ENCODE peak calls at places on chromosomes 4 and X, in seven cellular contexts. Q is colonic mucosa, P is pancreas, B is endothelial cell of umbilical vein, Y is fibroblast of lung, R is Peyer's patch, X is mesenchymal stem cell. K is an unnamed sample.

GRCh38 chr4:5747746-5748365 is 36.9 kb downstream of the EVC start:
- DNase-seq in Q (no peak), P (no peak), B (peak), Y (peak), R (no peak), X (peak), K (no peak)

GRCh38 chr4:76897522-76898384 is at the start of gene SOWAHB:
- DNase-seq in Q (peak), P (peak), B (peak), Y (no peak), R (no peak), X (no peak), K (peak)

GRCh38 chr4:119138046-119138445 is 2.4 kb downstream of the MYOZ2 start:
- DNase-seq in Q (no peak), P (no peak), B (no peak), Y (no peak), R (no peak), X (peak), K (no peak)

GRCh38 chr4:151266542-151266941 is 10.4 kb upstream of the PRSS48 start:
- DNase-seq in Q (no peak), P (no peak), B (peak), Y (no peak), R (no peak), X (no peak), K (no peak)

GRCh38 chrX:43661521-43662240 is 5.6 kb downstream of the MAOA start:
- DNase-seq in Q (no peak), P (no peak), B (no peak), Y (peak), R (no peak), X (peak), K (no peak)

GRCh38 chrX:133991814-133992213 is 6.4 kb upstream of the GPC3 start:
- DNase-seq in Q (no peak), P (no peak), B (no peak), Y (no peak), R (no peak), X (no peak), K (no peak)

GRCh38 chrX:12170755-12171154 is 32.5 kb downstream of the FRMPD4 start:
- DNase-seq in Q (no peak), P (no peak), B (no peak), Y (no peak), R (no peak), X (no peak), K (no peak)

GRCh38 chrX:152725409-152725808 is 8.1 kb downstream of the CSAG1 start:
- DNase-seq in Q (no peak), P (no peak), B (no peak), Y (no peak), R (no peak), X (no peak), K (no peak)

GRCh38 chr4:183797445-183798248 is 107.5 kb upstream of the STOX2 start:
- DNase-seq in Q (peak), P (peak), B (peak), Y (peak), R (no peak), X (no peak), K (no peak)

GRCh38 chrX:8726031-8726652 is 5.8 kb downstream of the ANOS1 start:
- DNase-seq in Q (no peak), P (no peak), B (peak), Y (peak), R (no peak), X (peak), K (no peak)

GRCh38 chr4:40325406-40326019 is 9.6 kb upstream of the CHRNA9 start:
- DNase-seq in Q (peak), P (peak), B (peak), Y (peak), R (peak), X (peak), K (peak)

GRCh38 chr4:5054532-5054931 is 3.3 kb downstream of the STK32B start:
- DNase-seq in Q (no peak), P (no peak), B (no peak), Y (no peak), R (no peak), X (no peak), K (no peak)

GRCh38 chr4:83850435-83850834 is 314.5 kb downstream of the GPAT3 start:
- DNase-seq in Q (no peak), P (no peak), B (no peak), Y (no peak), R (no peak), X (no peak), K (no peak)

GRCh38 chr4:83855044-83855443 is 319.1 kb downstream of the GPAT3 start:
- DNase-seq in Q (no peak), P (no peak), B (no peak), Y (peak), R (no peak), X (peak), K (no peak)

GRCh38 chr4:83846193-83846830 is 310.4 kb downstream of the GPAT3 start:
- DNase-seq in Q (no peak), P (no peak), B (no peak), Y (no peak), R (no peak), X (no peak), K (no peak)

GRCh38 chr4:83852085-83852451 is 316.2 kb downstream of the GPAT3 start:
- DNase-seq in Q (no peak), P (no peak), B (no peak), Y (peak), R (no peak), X (peak), K (no peak)

DNA sequence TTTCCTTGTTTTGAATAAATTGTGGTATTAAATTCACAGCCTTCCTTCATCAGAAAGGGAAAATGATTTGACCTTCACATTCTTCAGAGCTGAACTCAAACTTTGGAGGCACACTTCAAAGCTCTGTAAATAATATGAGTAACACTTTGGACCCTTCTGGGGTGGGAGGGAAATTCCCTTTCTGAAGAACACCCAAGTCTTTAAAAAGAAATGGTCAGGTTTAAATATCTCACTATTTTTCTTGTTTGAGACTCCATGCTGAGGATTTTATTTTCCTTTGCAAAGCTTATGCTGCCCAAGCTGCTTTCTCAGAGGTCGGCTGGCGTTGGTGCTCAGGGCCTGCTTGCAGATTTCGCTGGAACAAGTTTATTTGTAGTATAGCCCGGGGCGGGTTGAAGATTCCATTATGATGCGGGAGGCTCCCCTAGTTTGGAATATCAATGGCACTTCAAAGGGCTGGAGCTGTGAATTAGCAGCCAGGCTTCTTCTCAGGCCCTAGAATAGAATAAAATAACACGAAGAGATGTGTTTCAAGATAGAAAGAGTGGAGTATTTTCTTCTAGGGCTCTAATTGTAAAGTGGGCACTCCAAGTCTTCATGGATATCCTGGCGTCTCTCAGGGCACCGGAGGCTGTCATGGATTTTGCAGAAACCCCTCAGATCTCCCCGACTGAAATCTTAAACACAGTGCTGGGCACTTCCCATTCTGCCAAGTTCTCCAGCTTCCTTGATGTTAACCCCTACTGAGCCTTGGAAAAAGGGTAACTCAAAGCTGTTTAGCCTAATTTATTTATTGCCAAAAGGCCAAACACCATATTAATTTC is 315.6 kb downstream of the GPAT3 start:
- DNase-seq in Q (no peak), P (no peak), B (no peak), Y (no peak), R (no peak), X (peak), K (no peak)
- H3K27ac ChIP-seq in Q (no peak), P (no peak), B (no peak), Y (peak), R (no peak), X (peak), K (no peak)

GRCh38 chrX:109299091-109299490 is 182.8 kb downstream of the GUCY2F start:
- DNase-seq in Q (no peak), P (no peak), B (no peak), Y (no peak), R (no peak), X (no peak), K (no peak)
- H3K27ac ChIP-seq in Q (no peak), P (no peak), B (no peak), Y (no peak), R (no peak), X (no peak), K (no peak)

GRCh38 chrX:129404670-129405008 is 118.7 kb downstream of the SMARCA1 start:
- DNase-seq in Q (no peak), P (no peak), B (no peak), Y (no peak), R (no peak), X (no peak), K (no peak)
- H3K27ac ChIP-seq in Q (no peak), P (no peak), B (no peak), Y (no peak), R (no peak), X (no peak), K (no peak)

GRCh38 chr4:7044415-7044930 is 1.3 kb downstream of the TADA2B start:
- DNase-seq in Q (no peak), P (no peak), B (no peak), Y (no peak), R (no peak), X (peak), K (no peak)
- H3K27ac ChIP-seq in Q (no peak), P (peak), B (no peak), Y (peak), R (peak), X (no peak), K (peak)

GRCh38 chr4:110196206-110196870 is 2.1 kb downstream of the ELOVL6 start:
- DNase-seq in Q (peak), P (peak), B (peak), Y (peak), R (peak), X (peak), K (no peak)

GRCh38 chr4:110193822-110194761 is 4.3 kb downstream of the ELOVL6 start:
- DNase-seq in Q (peak), P (peak), B (peak), Y (peak), R (peak), X (peak), K (peak)

GRCh38 chr4:110197421-110198398 is 705 bp downstream of the ELOVL6 start:
- DNase-seq in Q (peak), P (no peak), B (peak), Y (peak), R (peak), X (peak), K (peak)

GRCh38 chr4:110196871-110197420 is 1.5 kb downstream of the ELOVL6 start:
- DNase-seq in Q (peak), P (peak), B (peak), Y (no peak), R (peak), X (no peak), K (peak)

DNA sequence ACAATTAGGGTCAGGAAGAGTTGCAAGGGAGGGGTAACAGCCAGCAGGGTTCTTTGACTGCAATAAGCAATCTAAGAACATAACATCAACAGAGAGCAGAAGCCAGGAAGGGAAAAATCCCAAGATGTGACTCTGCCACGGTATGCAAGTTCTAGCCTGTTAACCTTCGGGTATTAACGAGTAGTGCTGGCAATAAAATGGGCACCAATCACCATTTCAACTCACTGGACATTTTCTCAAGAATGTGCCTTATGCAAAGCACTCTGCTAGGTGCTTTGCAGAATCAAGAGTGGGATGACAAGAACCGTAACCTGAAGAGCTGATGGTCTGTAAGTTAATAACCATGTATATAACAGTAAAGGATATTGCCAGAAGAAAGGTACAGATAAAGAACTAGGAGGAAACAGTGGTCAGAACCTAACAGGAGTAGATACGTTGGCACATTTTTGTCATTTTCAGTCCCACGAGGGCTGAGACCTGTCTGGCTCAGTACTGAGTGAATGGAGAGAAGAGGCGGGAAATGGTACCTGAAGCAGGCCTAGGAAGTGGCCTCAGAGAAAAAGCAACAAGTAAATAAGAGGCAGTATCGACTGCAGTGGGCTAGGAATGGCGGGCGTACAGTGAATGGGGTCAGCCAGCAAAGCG is 2.7 kb downstream of the ELOVL6 start:
- DNase-seq in Q (peak), P (no peak), B (peak), Y (peak), R (peak), X (peak), K (no peak)
- H3K27ac ChIP-seq in Q (peak), P (peak), B (peak), Y (peak), R (peak), X (peak), K (peak)

DNA sequence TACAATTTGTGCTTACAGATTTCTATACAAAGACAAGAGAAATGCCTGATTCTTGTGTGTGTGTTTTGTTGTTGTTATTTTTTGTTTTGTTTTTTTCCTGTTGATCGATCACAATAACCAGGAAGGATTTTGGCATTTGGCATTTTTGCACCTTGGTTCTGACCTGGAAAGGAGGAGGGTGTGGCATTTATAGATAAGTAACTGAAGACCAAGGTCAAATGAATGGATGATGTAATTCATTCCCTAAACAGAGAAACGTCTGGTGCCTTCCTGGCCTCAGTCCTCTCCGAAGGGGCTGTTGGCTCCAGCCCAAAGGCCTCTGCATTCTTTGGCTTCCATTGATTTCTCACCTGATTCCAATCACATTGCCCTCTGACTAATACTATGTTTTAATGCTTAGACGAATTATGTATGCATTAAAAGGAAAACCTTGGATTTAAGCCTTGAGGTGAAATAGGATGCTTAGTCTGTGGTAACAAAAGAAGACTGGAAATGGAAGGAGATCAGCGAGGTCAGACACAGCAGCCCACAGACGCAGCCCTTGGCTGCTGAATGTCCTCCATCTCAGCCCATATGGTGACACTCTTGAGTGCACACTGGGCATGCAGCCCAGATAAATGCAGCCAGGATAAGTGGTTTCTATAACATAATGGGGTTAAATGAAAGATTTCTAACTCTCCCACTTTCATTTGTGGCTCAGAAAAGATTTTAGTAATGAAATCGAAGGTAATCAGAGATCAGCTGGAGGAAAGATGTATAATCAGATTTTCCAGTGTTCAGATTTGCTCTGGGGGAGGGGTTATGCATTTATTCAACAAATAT is 60.5 kb upstream of the TRIM2 start:
- DNase-seq in Q (peak), P (peak), B (peak), Y (peak), R (no peak), X (peak), K (no peak)
- H3K27ac ChIP-seq in Q (peak), P (peak), B (no peak), Y (no peak), R (no peak), X (peak), K (no peak)

GRCh38 chr4:174218127-174218790 is 65.2 kb downstream of the FBXO8 start:
- DNase-seq in Q (no peak), P (no peak), B (no peak), Y (peak), R (no peak), X (peak), K (no peak)
- H3K27ac ChIP-seq in Q (no peak), P (no peak), B (no peak), Y (no peak), R (no peak), X (no peak), K (no peak)

GRCh38 chr4:25299476-25300203 is 12.9 kb upstream of the ZCCHC4 start:
- DNase-seq in Q (peak), P (peak), B (no peak), Y (no peak), R (no peak), X (no peak), K (no peak)
- H3K27ac ChIP-seq in Q (no peak), P (peak), B (no peak), Y (no peak), R (no peak), X (no peak), K (no peak)